ENCODE peak calls at places on chromosome 4, in eight cellular contexts. One of them, this sample, is unnamed.

GRCh38 chr4:184824776-184825393 is 883 bp downstream of the ACSL1 start:
- DNase-seq in right atrium auricular region: no peak
- DNase-seq in neural crest cell: peak; percentile 8
- DNase-seq in astrocyte of the cerebellum: no peak
- DNase-seq in endothelial cell: no peak
- DNase-seq in lung: no peak
- DNase-seq in testis: no peak
- DNase-seq in foreskin fibroblast: no peak
- DNase-seq in this sample: no peak

GRCh38 chr4:138243369-138243768 is 1.2 kb upstream of the SLC7A11 start:
- DNase-seq in right atrium auricular region: no peak
- DNase-seq in neural crest cell: no peak
- DNase-seq in astrocyte of the cerebellum: peak; percentile 70
- DNase-seq in endothelial cell: no peak
- DNase-seq in lung: no peak
- DNase-seq in testis: no peak
- DNase-seq in foreskin fibroblast: no peak
- DNase-seq in this sample: no peak

GRCh38 chr4:174867893-174868292 is 38.8 kb upstream of the GLRA3 start:
- DNase-seq in right atrium auricular region: no peak
- DNase-seq in neural crest cell: no peak
- DNase-seq in astrocyte of the cerebellum: no peak
- DNase-seq in endothelial cell: no peak
- DNase-seq in lung: no peak
- DNase-seq in testis: no peak
- DNase-seq in foreskin fibroblast: no peak
- DNase-seq in this sample: no peak

GRCh38 chr4:14096406-14096965 is 469.0 kb upstream of the BOD1L1 start:
- DNase-seq in right atrium auricular region: no peak
- DNase-seq in neural crest cell: no peak
- DNase-seq in astrocyte of the cerebellum: peak; percentile 18
- DNase-seq in endothelial cell: no peak
- DNase-seq in lung: no peak
- DNase-seq in testis: no peak
- DNase-seq in foreskin fibroblast: peak; percentile 43
- DNase-seq in this sample: no peak

GRCh38 chr4:176241703-176242102 is 27.3 kb downstream of the ASB5 start:
- DNase-seq in right atrium auricular region: no peak
- DNase-seq in neural crest cell: no peak
- DNase-seq in astrocyte of the cerebellum: no peak
- DNase-seq in endothelial cell: no peak
- DNase-seq in lung: no peak
- DNase-seq in testis: no peak
- DNase-seq in foreskin fibroblast: no peak
- DNase-seq in this sample: no peak

GRCh38 chr4:78033859-78034258 is 23.3 kb upstream of the FRAS1 start:
- DNase-seq in right atrium auricular region: no peak
- DNase-seq in neural crest cell: no peak
- DNase-seq in astrocyte of the cerebellum: no peak
- DNase-seq in endothelial cell: no peak
- DNase-seq in lung: no peak
- DNase-seq in testis: no peak
- DNase-seq in foreskin fibroblast: no peak
- DNase-seq in this sample: no peak

GRCh38 chr4:188976644-188977115 is 837.4 kb downstream of the TRIML1 start:
- DNase-seq in right atrium auricular region: no peak
- DNase-seq in neural crest cell: no peak
- DNase-seq in astrocyte of the cerebellum: peak; percentile 57
- DNase-seq in endothelial cell: no peak
- DNase-seq in lung: no peak
- DNase-seq in testis: no peak
- DNase-seq in foreskin fibroblast: peak; percentile 32
- DNase-seq in this sample: no peak

GRCh38 chr4:112765317-112765989 is 128.5 kb downstream of the LARP7 start:
- DNase-seq in right atrium auricular region: no peak
- DNase-seq in neural crest cell: no peak
- DNase-seq in astrocyte of the cerebellum: peak; percentile 3
- DNase-seq in endothelial cell: no peak
- DNase-seq in lung: no peak
- DNase-seq in testis: no peak
- DNase-seq in foreskin fibroblast: peak; percentile 3
- DNase-seq in this sample: no peak

GRCh38 chr4:112905728-112906127 is 143.7 kb upstream of the ANK2 start:
- DNase-seq in right atrium auricular region: no peak
- DNase-seq in neural crest cell: no peak
- DNase-seq in astrocyte of the cerebellum: no peak
- DNase-seq in endothelial cell: no peak
- DNase-seq in lung: no peak
- DNase-seq in testis: no peak
- DNase-seq in foreskin fibroblast: no peak
- DNase-seq in this sample: no peak

GRCh38 chr4:177177446-177178160 is 132.1 kb upstream of the NEIL3 start:
- DNase-seq in right atrium auricular region: no peak
- DNase-seq in neural crest cell: no peak
- DNase-seq in astrocyte of the cerebellum: no peak
- DNase-seq in endothelial cell: no peak
- DNase-seq in lung: no peak
- DNase-seq in testis: no peak
- DNase-seq in foreskin fibroblast: peak; percentile 64
- DNase-seq in this sample: no peak

GRCh38 chr4:52511825-52512224 is 147.3 kb downstream of the USP46 start:
- DNase-seq in right atrium auricular region: no peak
- DNase-seq in neural crest cell: no peak
- DNase-seq in astrocyte of the cerebellum: no peak
- DNase-seq in endothelial cell: no peak
- DNase-seq in lung: no peak
- DNase-seq in testis: no peak
- DNase-seq in foreskin fibroblast: no peak
- DNase-seq in this sample: no peak

GRCh38 chr4:73692284-73692683 is 48.1 kb upstream of the CXCL8 start:
- DNase-seq in right atrium auricular region: no peak
- DNase-seq in neural crest cell: no peak
- DNase-seq in astrocyte of the cerebellum: no peak
- DNase-seq in endothelial cell: no peak
- DNase-seq in lung: no peak
- DNase-seq in testis: no peak
- DNase-seq in foreskin fibroblast: no peak
- DNase-seq in this sample: no peak

DNA sequence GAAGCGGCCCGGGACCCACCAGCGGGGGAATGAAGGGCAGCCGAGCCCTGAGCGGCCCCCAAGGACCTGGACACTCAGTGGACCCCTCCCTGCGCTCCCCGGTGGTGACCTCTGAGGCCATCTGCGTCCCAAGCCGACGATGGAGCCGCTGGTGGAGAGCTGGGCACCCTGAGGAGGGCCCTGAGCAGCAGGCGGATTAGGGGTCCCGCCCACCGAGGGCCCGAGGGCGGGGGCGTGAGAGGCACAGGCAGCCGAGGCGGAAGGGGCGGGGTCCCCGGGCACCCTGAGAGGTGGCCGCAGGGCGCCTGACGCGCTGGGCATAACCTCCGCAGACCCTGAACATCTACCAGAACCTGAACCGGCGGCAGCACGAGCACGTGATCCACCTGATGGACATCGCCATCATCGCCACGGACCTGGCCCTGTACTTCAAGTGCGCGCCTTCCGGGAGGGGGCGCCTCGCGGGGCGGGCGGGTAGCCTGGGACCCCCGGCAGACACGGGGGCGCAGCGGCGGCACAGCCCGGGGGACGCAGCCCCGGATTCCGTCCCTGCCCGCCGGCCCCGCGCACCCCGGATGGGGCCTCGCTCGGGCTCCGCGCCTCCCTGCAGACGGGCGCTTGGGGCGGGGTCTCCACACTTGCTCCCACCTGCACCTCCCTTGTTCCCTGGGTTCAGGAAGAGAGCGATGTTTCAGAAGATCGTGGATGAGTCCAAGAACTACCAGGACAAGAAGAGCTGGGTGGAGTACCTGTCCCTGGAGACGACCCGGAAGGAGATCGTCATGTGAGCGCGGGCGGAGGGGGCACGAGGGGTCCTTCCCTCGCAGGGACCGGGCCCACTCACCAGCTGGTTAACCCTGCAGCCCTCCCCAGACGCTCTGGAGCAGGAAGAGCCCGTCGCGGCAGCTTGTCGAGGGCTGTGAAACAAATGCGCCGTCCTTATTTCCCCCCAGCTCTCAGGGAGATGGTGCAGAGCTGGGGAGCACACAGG is 10.3 kb downstream of the ATP5ME start:
- DNase-seq in right atrium auricular region: no peak
- DNase-seq in neural crest cell: no peak
- DNase-seq in astrocyte of the cerebellum: no peak
- DNase-seq in endothelial cell: peak; percentile 50
- DNase-seq in lung: peak; percentile 65
- DNase-seq in testis: peak; percentile 64
- DNase-seq in foreskin fibroblast: no peak
- DNase-seq in this sample: no peak
- TF ChIP-seq CTCF in right atrium auricular region: no peak
- TF ChIP-seq CTCF in neural crest cell: no peak
- TF ChIP-seq CTCF in astrocyte of the cerebellum: no peak
- TF ChIP-seq CTCF in endothelial cell: no peak
- TF ChIP-seq CTCF in lung: no peak
- TF ChIP-seq CTCF in testis: no peak
- TF ChIP-seq CTCF in foreskin fibroblast: no peak
- TF ChIP-seq CTCF in this sample: peak; percentile 23

GRCh38 chr4:93409035-93409434 is 419.5 kb upstream of the ATOH1 start:
- DNase-seq in right atrium auricular region: no peak
- DNase-seq in neural crest cell: no peak
- DNase-seq in astrocyte of the cerebellum: no peak
- DNase-seq in endothelial cell: no peak
- DNase-seq in lung: no peak
- DNase-seq in testis: no peak
- DNase-seq in foreskin fibroblast: no peak
- DNase-seq in this sample: no peak
- TF ChIP-seq CTCF in right atrium auricular region: no peak
- TF ChIP-seq CTCF in neural crest cell: no peak
- TF ChIP-seq CTCF in astrocyte of the cerebellum: no peak
- TF ChIP-seq CTCF in endothelial cell: peak; percentile 17
- TF ChIP-seq CTCF in lung: no peak
- TF ChIP-seq CTCF in testis: no peak
- TF ChIP-seq CTCF in foreskin fibroblast: no peak
- TF ChIP-seq CTCF in this sample: no peak

DNA sequence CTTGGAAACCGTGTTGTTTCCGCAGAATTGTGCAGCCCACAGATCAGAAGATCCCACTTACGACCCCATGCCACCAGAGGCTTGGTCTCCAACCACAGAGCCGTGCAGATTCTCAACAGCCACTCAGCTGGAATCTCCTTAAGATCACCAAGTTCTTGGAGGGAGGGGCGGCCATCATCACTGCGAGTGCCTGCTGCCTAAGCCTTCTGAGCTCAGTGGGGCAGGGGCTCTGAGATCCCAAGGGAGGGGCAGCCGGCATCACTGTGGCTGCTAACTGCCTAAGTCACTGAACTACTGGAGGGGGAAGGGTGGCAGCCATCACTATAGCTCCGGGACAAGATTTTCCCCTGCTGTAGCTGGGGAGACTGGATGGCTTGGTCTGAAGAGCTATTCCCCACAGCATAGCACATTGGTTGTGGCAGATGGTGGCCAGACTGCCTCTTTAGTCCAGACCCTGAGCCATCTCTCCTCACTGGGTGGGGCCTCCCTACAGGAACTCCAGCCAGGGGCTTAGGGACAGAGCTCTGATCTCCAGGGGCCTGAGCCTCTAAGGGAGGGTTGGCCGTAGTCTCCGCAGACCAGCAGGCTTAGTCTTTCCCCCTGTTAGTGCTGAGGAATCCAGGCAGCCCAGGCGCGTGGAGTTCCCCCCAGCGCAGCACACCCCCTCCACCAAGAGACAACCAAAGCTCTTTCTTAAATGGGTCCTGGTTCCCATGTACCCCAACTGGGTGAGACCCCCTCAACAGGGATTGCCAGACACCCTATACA is 1483.9 kb downstream of the ADGRL3 start:
- DNase-seq in right atrium auricular region: no peak
- DNase-seq in neural crest cell: no peak
- DNase-seq in astrocyte of the cerebellum: no peak
- DNase-seq in endothelial cell: no peak
- DNase-seq in lung: no peak
- DNase-seq in testis: no peak
- DNase-seq in foreskin fibroblast: no peak
- DNase-seq in this sample: no peak
- TF ChIP-seq CTCF in right atrium auricular region: no peak
- TF ChIP-seq CTCF in neural crest cell: no peak
- TF ChIP-seq CTCF in astrocyte of the cerebellum: no peak
- TF ChIP-seq CTCF in endothelial cell: no peak
- TF ChIP-seq CTCF in lung: no peak
- TF ChIP-seq CTCF in testis: no peak
- TF ChIP-seq CTCF in foreskin fibroblast: no peak
- TF ChIP-seq CTCF in this sample: no peak

DNA sequence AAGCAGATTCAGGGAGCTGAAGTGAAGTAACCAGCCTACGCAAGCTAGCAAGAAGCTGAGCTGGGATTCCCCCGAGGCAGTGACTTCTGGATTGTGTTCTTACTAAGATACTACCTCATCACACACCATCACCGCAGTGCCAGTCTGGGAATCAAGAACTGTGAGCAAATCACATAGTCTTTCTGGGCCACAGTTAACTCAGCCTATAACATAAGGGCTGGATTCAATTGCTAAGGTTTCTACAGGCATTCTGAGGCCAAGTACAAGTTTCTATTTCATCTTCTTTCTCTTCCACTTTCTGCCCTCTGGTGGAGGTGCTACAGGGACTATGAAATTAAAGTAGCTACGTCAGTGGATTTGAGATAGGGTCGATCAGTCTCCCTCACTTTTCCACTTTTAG is 1.4 kb upstream of the CORIN start:
- DNase-seq in right atrium auricular region: peak; percentile 76
- DNase-seq in neural crest cell: no peak
- DNase-seq in astrocyte of the cerebellum: no peak
- DNase-seq in endothelial cell: no peak
- DNase-seq in lung: no peak
- DNase-seq in testis: peak; percentile 29
- DNase-seq in foreskin fibroblast: no peak
- DNase-seq in this sample: no peak
- TF ChIP-seq CTCF in right atrium auricular region: peak; percentile 37
- TF ChIP-seq CTCF in neural crest cell: peak; percentile 51
- TF ChIP-seq CTCF in astrocyte of the cerebellum: peak; percentile 46
- TF ChIP-seq CTCF in endothelial cell: no peak
- TF ChIP-seq CTCF in lung: no peak
- TF ChIP-seq CTCF in testis: no peak
- TF ChIP-seq CTCF in foreskin fibroblast: peak; percentile 45
- TF ChIP-seq CTCF in this sample: peak; percentile 49

This sample was measured in osteocyte.